ENCODE peak calls at places on chromosome X, in ten cellular contexts. N is endothelial cell; R is right cardiac atrium; O is small intestine; B is glomerular endothelial cell; E is adrenal gland; V is C1 segment of cervical spinal cord; L is T-cell; U is stromal cell of bone marrow; F is stimulated activated CD8-positive, alpha-beta memory T cell treated with anti-CD3 and anti-CD28 coated beads, Interleukin-7, amount 100 ng/mL, for 48 hours. Z is an unnamed sample.

GRCh38 chrX:103839404-103839803 is 7.3 kb upstream of the RAB9B start:
- DNase-seq in N (no peak), R (no peak), O (no peak), B (no peak), E (no peak), V (no peak), L (no peak), U (no peak), F (no peak), Z (no peak)

GRCh38 chrX:23822397-23822796 is 39.4 kb downstream of the SAT1 start:
- DNase-seq in N (no peak), R (no peak), O (peak), B (no peak), E (no peak), V (no peak), L (no peak), U (peak), F (no peak), Z (no peak)

GRCh38 chrX:15675490-15675921 is 10.9 kb upstream of the CLTRN start:
- DNase-seq in N (peak), R (peak), O (peak), B (no peak), E (peak), V (peak), L (peak), U (no peak), F (peak), Z (peak)

GRCh38 chrX:155215443-155216178 is 649 bp upstream of the VBP1 start:
- DNase-seq in N (no peak), R (no peak), O (no peak), B (no peak), E (no peak), V (no peak), L (no peak), U (no peak), F (no peak), Z (no peak)

GRCh38 chrX:31279359-31279758 is 207.5 kb upstream of the FTHL17 start:
- DNase-seq in N (no peak), R (no peak), O (peak), B (no peak), E (no peak), V (no peak), L (no peak), U (no peak), F (no peak), Z (no peak)

GRCh38 chrX:134374294-134374693 is 85.7 kb upstream of the HPRT1 start:
- DNase-seq in N (no peak), R (no peak), O (no peak), B (no peak), E (no peak), V (no peak), L (no peak), U (no peak), F (no peak), Z (no peak)

GRCh38 chrX:46653482-46653881 is 79.9 kb downstream of the CHST7 start:
- DNase-seq in N (peak), R (no peak), O (no peak), B (no peak), E (no peak), V (no peak), L (no peak), U (no peak), F (no peak), Z (no peak)

GRCh38 chrX:20116087-20116574 is 576 bp downstream of the MAP7D2 start:
- DNase-seq in N (no peak), R (no peak), O (no peak), B (no peak), E (no peak), V (no peak), L (no peak), U (no peak), F (no peak), Z (no peak)

GRCh38 chrX:42755820-42756219 is 22.1 kb downstream of the PPP1R2C start:
- DNase-seq in N (no peak), R (peak), O (no peak), B (no peak), E (peak), V (no peak), L (no peak), U (peak), F (no peak), Z (no peak)

GRCh38 chrX:154352466-154352865 is 22.0 kb downstream of the FLNA start:
- DNase-seq in N (no peak), R (no peak), O (no peak), B (no peak), E (no peak), V (no peak), L (no peak), U (no peak), F (no peak), Z (no peak)

GRCh38 chrX:155874571-155875244 is 6.4 kb upstream of the VAMP7 start:
- DNase-seq in N (no peak), R (no peak), O (no peak), B (no peak), E (no peak), V (no peak), L (no peak), U (no peak), F (no peak), Z (no peak)

GRCh38 chrX:14865201-14865600 is 7.7 kb downstream of the FANCB start:
- DNase-seq in N (no peak), R (no peak), O (no peak), B (no peak), E (no peak), V (no peak), L (no peak), U (no peak), F (no peak), Z (no peak)

GRCh38 chrX:110282922-110283321 is 35.0 kb downstream of the AMMECR1 start:
- DNase-seq in N (no peak), R (no peak), O (no peak), B (no peak), E (no peak), V (no peak), L (no peak), U (no peak), F (no peak), Z (no peak)

GRCh38 chrX:103404225-103405008 is 28.1 kb downstream of the BEX3 start:
- DNase-seq in N (peak), R (peak), O (peak), B (peak), E (peak), V (peak), L (peak), U (peak), F (peak), Z (no peak)

GRCh38 chrX:40166582-40166981 is 68.8 kb upstream of the BCOR start:
- DNase-seq in N (no peak), R (no peak), O (no peak), B (no peak), E (no peak), V (no peak), L (no peak), U (no peak), F (no peak), Z (no peak)

GRCh38 chrX:72268601-72269365 is 8.3 kb downstream of the RPS4X start:
- DNase-seq in N (no peak), R (no peak), O (no peak), B (no peak), E (no peak), V (no peak), L (no peak), U (no peak), F (no peak), Z (no peak)

GRCh38 chrX:137387646-137388045 is 178.3 kb upstream of the ZIC3 start:
- DNase-seq in N (no peak), R (no peak), O (no peak), B (no peak), E (no peak), V (no peak), L (no peak), U (no peak), F (no peak), Z (no peak)

GRCh38 chrX:149527705-149528104 is 13.1 kb upstream of the EOLA1 start:
- DNase-seq in N (peak), R (no peak), O (peak), B (no peak), E (no peak), V (no peak), L (no peak), U (no peak), F (no peak), Z (no peak)

GRCh38 chrX:39145859-39146258 is 344.6 kb downstream of the MID1IP1 start:
- DNase-seq in N (no peak), R (no peak), O (no peak), B (no peak), E (no peak), V (no peak), L (no peak), U (no peak), F (no peak), Z (no peak)

GRCh38 chrX:8815460-8816065 is 14.4 kb upstream of the FAM9A start:
- DNase-seq in N (peak), R (no peak), O (peak), B (peak), E (no peak), V (no peak), L (no peak), U (peak), F (no peak), Z (no peak)